ENCODE peak calls at places on chromosomes 6 and 20, in nine cellular contexts. Q is activated CD4-positive, CD25-positive, alpha-beta regulatory T cell; L is GM12892; X is anterior cingulate cortex; V is amniotic stem cell; W is NCI-H774; O is NCI-H345; J is activated CD8-positive, alpha-beta memory T cell treated with anti-CD3 and anti-CD28 coated beads for 1 hour; S is activated CD4-positive, alpha-beta T cell treated with anti-CD3 and anti-CD28 coated beads for 1 hour. R is an unnamed sample.

GRCh38 chr20:32524871-32525501 is 60.1 kb downstream of the NOL4L start:
- DNase-seq in S (no peak), V (no peak), J (no peak), L (no peak), W (peak), X (peak), O (peak), Q (no peak), R (no peak)

GRCh38 chr6:90393232-90393884 is 96.7 kb upstream of the BACH2 start:
- DNase-seq in Q (peak), S (peak), X (no peak), V (peak), W (peak), J (peak), L (no peak), O (peak), R (peak)

GRCh38 chr6:128275681-128276080 is 244.7 kb downstream of the PTPRK start:
- DNase-seq in S (no peak), Q (no peak), L (no peak), J (no peak), W (no peak), V (no peak), O (no peak), X (no peak), R (no peak)

GRCh38 chr6:83708970-83709747 is at the start of gene SNAP91:
- DNase-seq in L (peak), Q (no peak), J (no peak), S (no peak), V (no peak), W (peak), O (peak), X (peak), R (peak)

GRCh38 chr20:44738779-44739477 is 6.7 kb upstream of the KCNK15 start:
- DNase-seq in J (no peak), W (peak), X (peak), Q (no peak), L (peak), O (peak), S (no peak), V (no peak), R (peak)

GRCh38 chr6:17280552-17281090 is 540 bp upstream of the RBM24 start:
- DNase-seq in X (no peak), W (no peak), O (no peak), L (no peak), S (no peak), J (no peak), V (no peak), Q (no peak), R (peak)

GRCh38 chr6:56291278-56291917 is 44.0 kb upstream of the COL21A1 start:
- DNase-seq in Q (no peak), L (no peak), X (no peak), W (no peak), O (no peak), J (no peak), S (no peak), V (no peak), R (peak)

GRCh38 chr20:39829255-39829654 is 859.8 kb downstream of the MAFB start:
- DNase-seq in L (no peak), S (no peak), X (no peak), O (peak), J (no peak), V (no peak), Q (no peak), W (no peak), R (peak)

GRCh38 chr6:157226026-157226639 is 97.2 kb downstream of the TMEM242 start:
- DNase-seq in Q (no peak), L (no peak), X (no peak), O (no peak), J (no peak), S (no peak), W (no peak), V (no peak), R (no peak)

GRCh38 chr6:165618241-165618640 is 44.8 kb downstream of the PDE10A start:
- DNase-seq in S (no peak), X (no peak), J (no peak), W (no peak), L (no peak), V (no peak), Q (no peak), O (no peak), R (no peak)